ENCODE peak calls at places on chromosome 19, in ten cellular contexts. One of them, this sample, is unnamed.

GRCh38 chr19:9673912-9674668 is 810 bp downstream of the ZNF562 start:
- DNase-seq in ELR: peak
- DNase-seq in naive thymus-derived CD8-positive, alpha-beta T cell: no peak
- DNase-seq in cardiac muscle cell: no peak
- DNase-seq in breast epithelium: no peak
- DNase-seq in endothelial cell: no peak
- DNase-seq in central memory CD4-positive, alpha-beta T cell: no peak
- DNase-seq in heart left ventricle: no peak
- DNase-seq in mammary epithelial cell: peak
- DNase-seq in PC-3: peak
- DNase-seq in this sample: peak

GRCh38 chr19:2629491-2630351 is 72.8 kb downstream of the GNG7 start:
- DNase-seq in naive thymus-derived CD8-positive, alpha-beta T cell: no peak
- DNase-seq in mammary epithelial cell: no peak
- DNase-seq in heart left ventricle: no peak
- DNase-seq in endothelial cell: no peak
- DNase-seq in breast epithelium: no peak
- DNase-seq in PC-3: no peak
- DNase-seq in ELR: no peak
- DNase-seq in cardiac muscle cell: no peak
- DNase-seq in central memory CD4-positive, alpha-beta T cell: no peak
- DNase-seq in this sample: peak

GRCh38 chr19:38484747-38485146 is 51.3 kb downstream of the RYR1 start:
- DNase-seq in endothelial cell: no peak
- DNase-seq in naive thymus-derived CD8-positive, alpha-beta T cell: no peak
- DNase-seq in central memory CD4-positive, alpha-beta T cell: no peak
- DNase-seq in cardiac muscle cell: no peak
- DNase-seq in breast epithelium: no peak
- DNase-seq in heart left ventricle: no peak
- DNase-seq in PC-3: no peak
- DNase-seq in mammary epithelial cell: no peak
- DNase-seq in ELR: no peak
- DNase-seq in this sample: no peak

GRCh38 chr19:17950310-17951150 is 16.4 kb upstream of the KCNN1 start:
- DNase-seq in central memory CD4-positive, alpha-beta T cell: peak
- DNase-seq in cardiac muscle cell: peak
- DNase-seq in heart left ventricle: no peak
- DNase-seq in naive thymus-derived CD8-positive, alpha-beta T cell: peak
- DNase-seq in endothelial cell: no peak
- DNase-seq in PC-3: no peak
- DNase-seq in mammary epithelial cell: no peak
- DNase-seq in breast epithelium: no peak
- DNase-seq in ELR: no peak
- DNase-seq in this sample: peak

GRCh38 chr19:1295169-1296012 is 9.7 kb downstream of the EFNA2 start:
- DNase-seq in endothelial cell: peak
- DNase-seq in naive thymus-derived CD8-positive, alpha-beta T cell: peak
- DNase-seq in mammary epithelial cell: no peak
- DNase-seq in central memory CD4-positive, alpha-beta T cell: no peak
- DNase-seq in ELR: no peak
- DNase-seq in heart left ventricle: no peak
- DNase-seq in cardiac muscle cell: peak
- DNase-seq in breast epithelium: no peak
- DNase-seq in PC-3: no peak
- DNase-seq in this sample: no peak

GRCh38 chr19:29535984-29536508 is 10.3 kb downstream of the VSTM2B start:
- DNase-seq in endothelial cell: no peak
- DNase-seq in mammary epithelial cell: no peak
- DNase-seq in cardiac muscle cell: no peak
- DNase-seq in PC-3: no peak
- DNase-seq in ELR: no peak
- DNase-seq in breast epithelium: no peak
- DNase-seq in heart left ventricle: no peak
- DNase-seq in naive thymus-derived CD8-positive, alpha-beta T cell: no peak
- DNase-seq in central memory CD4-positive, alpha-beta T cell: no peak
- DNase-seq in this sample: no peak

GRCh38 chr19:5559804-5560133 is 8.0 kb downstream of the TINCR start:
- DNase-seq in naive thymus-derived CD8-positive, alpha-beta T cell: no peak
- DNase-seq in heart left ventricle: no peak
- DNase-seq in PC-3: no peak
- DNase-seq in endothelial cell: no peak
- DNase-seq in central memory CD4-positive, alpha-beta T cell: no peak
- DNase-seq in mammary epithelial cell: no peak
- DNase-seq in ELR: no peak
- DNase-seq in breast epithelium: no peak
- DNase-seq in cardiac muscle cell: no peak
- DNase-seq in this sample: no peak

GRCh38 chr19:6613711-6614110 is 22.8 kb upstream of the CD70 start:
- DNase-seq in cardiac muscle cell: no peak
- DNase-seq in endothelial cell: no peak
- DNase-seq in central memory CD4-positive, alpha-beta T cell: no peak
- DNase-seq in PC-3: peak
- DNase-seq in breast epithelium: no peak
- DNase-seq in ELR: peak
- DNase-seq in heart left ventricle: no peak
- DNase-seq in mammary epithelial cell: peak
- DNase-seq in naive thymus-derived CD8-positive, alpha-beta T cell: no peak
- DNase-seq in this sample: no peak

GRCh38 chr19:13554506-13555235 is 48.4 kb upstream of the CACNA1A start:
- DNase-seq in PC-3: no peak
- DNase-seq in ELR: no peak
- DNase-seq in heart left ventricle: no peak
- DNase-seq in naive thymus-derived CD8-positive, alpha-beta T cell: no peak
- DNase-seq in mammary epithelial cell: no peak
- DNase-seq in cardiac muscle cell: no peak
- DNase-seq in central memory CD4-positive, alpha-beta T cell: no peak
- DNase-seq in endothelial cell: no peak
- DNase-seq in breast epithelium: no peak
- DNase-seq in this sample: no peak

GRCh38 chr19:6481541-6482342 is at the start of gene DENND1C:
- DNase-seq in breast epithelium: no peak
- DNase-seq in PC-3: peak
- DNase-seq in ELR: peak
- DNase-seq in naive thymus-derived CD8-positive, alpha-beta T cell: peak
- DNase-seq in endothelial cell: peak
- DNase-seq in cardiac muscle cell: peak
- DNase-seq in heart left ventricle: peak
- DNase-seq in central memory CD4-positive, alpha-beta T cell: peak
- DNase-seq in mammary epithelial cell: no peak
- DNase-seq in this sample: peak

GRCh38 chr19:51809787-51810186 is 14.8 kb downstream of the FPR3 start:
- DNase-seq in naive thymus-derived CD8-positive, alpha-beta T cell: no peak
- DNase-seq in central memory CD4-positive, alpha-beta T cell: no peak
- DNase-seq in ELR: no peak
- DNase-seq in PC-3: peak
- DNase-seq in breast epithelium: no peak
- DNase-seq in mammary epithelial cell: no peak
- DNase-seq in heart left ventricle: peak
- DNase-seq in cardiac muscle cell: no peak
- DNase-seq in endothelial cell: no peak
- DNase-seq in this sample: no peak

GRCh38 chr19:41322451-41322850 is 12.5 kb downstream of the CCDC97 start:
- DNase-seq in endothelial cell: no peak
- DNase-seq in ELR: no peak
- DNase-seq in cardiac muscle cell: no peak
- DNase-seq in PC-3: no peak
- DNase-seq in naive thymus-derived CD8-positive, alpha-beta T cell: no peak
- DNase-seq in mammary epithelial cell: no peak
- DNase-seq in breast epithelium: no peak
- DNase-seq in heart left ventricle: no peak
- DNase-seq in central memory CD4-positive, alpha-beta T cell: no peak
- DNase-seq in this sample: no peak

GRCh38 chr19:5612891-5613290 is 9.7 kb downstream of the SAFB2 start:
- DNase-seq in central memory CD4-positive, alpha-beta T cell: no peak
- DNase-seq in heart left ventricle: no peak
- DNase-seq in mammary epithelial cell: no peak
- DNase-seq in endothelial cell: no peak
- DNase-seq in PC-3: no peak
- DNase-seq in breast epithelium: no peak
- DNase-seq in ELR: no peak
- DNase-seq in naive thymus-derived CD8-positive, alpha-beta T cell: no peak
- DNase-seq in cardiac muscle cell: no peak
- DNase-seq in this sample: no peak

GRCh38 chr19:13507053-13507611 is 853 bp upstream of the CACNA1A start:
- DNase-seq in endothelial cell: no peak
- DNase-seq in central memory CD4-positive, alpha-beta T cell: no peak
- DNase-seq in PC-3: no peak
- DNase-seq in mammary epithelial cell: no peak
- DNase-seq in naive thymus-derived CD8-positive, alpha-beta T cell: no peak
- DNase-seq in heart left ventricle: no peak
- DNase-seq in ELR: peak
- DNase-seq in breast epithelium: no peak
- DNase-seq in cardiac muscle cell: peak
- DNase-seq in this sample: no peak

GRCh38 chr19:4014541-4015491 is 7.3 kb downstream of the PIAS4 start:
- DNase-seq in PC-3: no peak
- DNase-seq in ELR: no peak
- DNase-seq in heart left ventricle: peak
- DNase-seq in mammary epithelial cell: no peak
- DNase-seq in central memory CD4-positive, alpha-beta T cell: peak
- DNase-seq in breast epithelium: peak
- DNase-seq in endothelial cell: no peak
- DNase-seq in naive thymus-derived CD8-positive, alpha-beta T cell: peak
- DNase-seq in cardiac muscle cell: no peak
- DNase-seq in this sample: peak

GRCh38 chr19:48603001-48603400 is 3.5 kb upstream of the SPACA4 start:
- DNase-seq in breast epithelium: no peak
- DNase-seq in PC-3: no peak
- DNase-seq in naive thymus-derived CD8-positive, alpha-beta T cell: no peak
- DNase-seq in ELR: no peak
- DNase-seq in mammary epithelial cell: no peak
- DNase-seq in cardiac muscle cell: no peak
- DNase-seq in heart left ventricle: no peak
- DNase-seq in endothelial cell: no peak
- DNase-seq in central memory CD4-positive, alpha-beta T cell: no peak
- DNase-seq in this sample: no peak

GRCh38 chr19:16039545-16039944 is 36.8 kb upstream of the TPM4 start:
- DNase-seq in ELR: no peak
- DNase-seq in naive thymus-derived CD8-positive, alpha-beta T cell: no peak
- DNase-seq in cardiac muscle cell: no peak
- DNase-seq in PC-3: no peak
- DNase-seq in endothelial cell: no peak
- DNase-seq in breast epithelium: no peak
- DNase-seq in central memory CD4-positive, alpha-beta T cell: no peak
- DNase-seq in mammary epithelial cell: no peak
- DNase-seq in heart left ventricle: no peak
- DNase-seq in this sample: no peak

GRCh38 chr19:17841810-17842662 is 5.7 kb downstream of the JAK3 start:
- DNase-seq in endothelial cell: peak
- DNase-seq in cardiac muscle cell: peak
- DNase-seq in ELR: peak
- DNase-seq in naive thymus-derived CD8-positive, alpha-beta T cell: peak
- DNase-seq in mammary epithelial cell: peak
- DNase-seq in breast epithelium: peak
- DNase-seq in central memory CD4-positive, alpha-beta T cell: no peak
- DNase-seq in heart left ventricle: peak
- DNase-seq in PC-3: peak
- DNase-seq in this sample: no peak

GRCh38 chr19:27742041-27742440 is 1470.9 kb downstream of the UQCRFS1 start:
- DNase-seq in heart left ventricle: no peak
- DNase-seq in PC-3: no peak
- DNase-seq in endothelial cell: no peak
- DNase-seq in central memory CD4-positive, alpha-beta T cell: no peak
- DNase-seq in breast epithelium: peak
- DNase-seq in cardiac muscle cell: no peak
- DNase-seq in naive thymus-derived CD8-positive, alpha-beta T cell: no peak
- DNase-seq in mammary epithelial cell: peak
- DNase-seq in ELR: no peak
- DNase-seq in this sample: no peak

GRCh38 chr19:9793051-9793591 is 24.6 kb upstream of the ZNF846 start:
- DNase-seq in naive thymus-derived CD8-positive, alpha-beta T cell: peak
- DNase-seq in ELR: peak
- DNase-seq in heart left ventricle: peak
- DNase-seq in endothelial cell: no peak
- DNase-seq in central memory CD4-positive, alpha-beta T cell: no peak
- DNase-seq in mammary epithelial cell: peak
- DNase-seq in PC-3: peak
- DNase-seq in breast epithelium: peak
- DNase-seq in cardiac muscle cell: no peak
- DNase-seq in this sample: no peak

GRCh38 chr19:55679343-55680257 is 4.6 kb downstream of the EPN1 start:
- DNase-seq in cardiac muscle cell: no peak
- DNase-seq in breast epithelium: no peak
- DNase-seq in ELR: peak
- DNase-seq in PC-3: peak
- DNase-seq in central memory CD4-positive, alpha-beta T cell: no peak
- DNase-seq in naive thymus-derived CD8-positive, alpha-beta T cell: no peak
- DNase-seq in heart left ventricle: no peak
- DNase-seq in endothelial cell: no peak
- DNase-seq in mammary epithelial cell: peak
- DNase-seq in this sample: no peak

GRCh38 chr19:45767410-45767880 is 1.6 kb downstream of the SIX5 start:
- DNase-seq in mammary epithelial cell: peak
- DNase-seq in endothelial cell: peak
- DNase-seq in ELR: peak
- DNase-seq in naive thymus-derived CD8-positive, alpha-beta T cell: no peak
- DNase-seq in central memory CD4-positive, alpha-beta T cell: no peak
- DNase-seq in PC-3: peak
- DNase-seq in heart left ventricle: peak
- DNase-seq in cardiac muscle cell: peak
- DNase-seq in breast epithelium: peak
- DNase-seq in this sample: no peak

GRCh38 chr19:47618771-47619170 is 9.8 kb downstream of the BICRA start:
- DNase-seq in endothelial cell: no peak
- DNase-seq in cardiac muscle cell: no peak
- DNase-seq in heart left ventricle: peak
- DNase-seq in PC-3: no peak
- DNase-seq in naive thymus-derived CD8-positive, alpha-beta T cell: no peak
- DNase-seq in breast epithelium: no peak
- DNase-seq in mammary epithelial cell: no peak
- DNase-seq in ELR: no peak
- DNase-seq in central memory CD4-positive, alpha-beta T cell: no peak
- DNase-seq in this sample: no peak

GRCh38 chr19:8445488-8446001 is 770 bp downstream of the HNRNPM start:
- DNase-seq in heart left ventricle: peak
- DNase-seq in ELR: peak
- DNase-seq in PC-3: peak
- DNase-seq in cardiac muscle cell: peak
- DNase-seq in mammary epithelial cell: peak
- DNase-seq in breast epithelium: peak
- DNase-seq in endothelial cell: peak
- DNase-seq in central memory CD4-positive, alpha-beta T cell: no peak
- DNase-seq in naive thymus-derived CD8-positive, alpha-beta T cell: peak
- DNase-seq in this sample: peak

GRCh38 chr19:21463449-21464105 is 41.8 kb upstream of the ZNF429 start:
- DNase-seq in naive thymus-derived CD8-positive, alpha-beta T cell: no peak
- DNase-seq in breast epithelium: peak
- DNase-seq in ELR: no peak
- DNase-seq in endothelial cell: peak
- DNase-seq in heart left ventricle: peak
- DNase-seq in central memory CD4-positive, alpha-beta T cell: no peak
- DNase-seq in mammary epithelial cell: peak
- DNase-seq in PC-3: peak
- DNase-seq in cardiac muscle cell: peak
- DNase-seq in this sample: no peak

GRCh38 chr19:32800757-32801156 is 68.8 kb downstream of the SLC7A9 start:
- DNase-seq in PC-3: no peak
- DNase-seq in mammary epithelial cell: no peak
- DNase-seq in endothelial cell: no peak
- DNase-seq in heart left ventricle: no peak
- DNase-seq in naive thymus-derived CD8-positive, alpha-beta T cell: no peak
- DNase-seq in central memory CD4-positive, alpha-beta T cell: no peak
- DNase-seq in cardiac muscle cell: no peak
- DNase-seq in breast epithelium: no peak
- DNase-seq in ELR: no peak
- DNase-seq in this sample: no peak

GRCh38 chr19:39825531-39826076 is 8.4 kb downstream of the DYRK1B start:
- DNase-seq in heart left ventricle: no peak
- DNase-seq in PC-3: no peak
- DNase-seq in breast epithelium: no peak
- DNase-seq in ELR: no peak
- DNase-seq in central memory CD4-positive, alpha-beta T cell: no peak
- DNase-seq in naive thymus-derived CD8-positive, alpha-beta T cell: no peak
- DNase-seq in mammary epithelial cell: no peak
- DNase-seq in cardiac muscle cell: no peak
- DNase-seq in endothelial cell: no peak
- DNase-seq in this sample: no peak

GRCh38 chr19:29681422-29682235 is 16.4 kb downstream of the PLEKHF1 start:
- DNase-seq in endothelial cell: no peak
- DNase-seq in ELR: no peak
- DNase-seq in central memory CD4-positive, alpha-beta T cell: no peak
- DNase-seq in cardiac muscle cell: no peak
- DNase-seq in breast epithelium: peak
- DNase-seq in heart left ventricle: no peak
- DNase-seq in naive thymus-derived CD8-positive, alpha-beta T cell: no peak
- DNase-seq in mammary epithelial cell: no peak
- DNase-seq in PC-3: no peak
- DNase-seq in this sample: no peak

This sample was measured in CD4-positive, alpha-beta memory T cell.